ENCODE peak calls at places on chromosomes 13 and 19, in five cellular contexts. T is H1, D is GM12892, O is K562, M is HepG2. I is an unnamed sample.

GRCh38 chr13:44359983-44360375 is 13.6 kb upstream of the SERP2 start:
- DNase-seq in T (no peak), D (no peak), O (no peak), M (no peak), I (no peak)

GRCh38 chr13:54733639-54734038 is 1705.0 kb downstream of the OLFM4 start:
- DNase-seq in T (no peak), D (no peak), O (no peak), M (peak; percentile 3), I (no peak)

GRCh38 chr19:43934055-43934984 is 762 bp downstream of the ZNF45 start:
- DNase-seq in T (no peak), D (no peak), O (peak; percentile 15), M (no peak), I (no peak)

GRCh38 chr13:42116225-42116624 is 67.8 kb downstream of the DGKH start:
- DNase-seq in T (no peak), D (no peak), O (no peak), M (no peak), I (no peak)

GRCh38 chr19:50723069-50723468 is at the start of gene CLEC11A:
- DNase-seq in T (no peak), D (no peak), O (no peak), M (no peak), I (no peak)

GRCh38 chr13:39565036-39565949 is 37.7 kb downstream of the LHFPL6 start:
- DNase-seq in T (no peak), D (no peak), O (no peak), M (peak; percentile 1), I (no peak)

GRCh38 chr13:24921003-24921402 is 157.0 kb downstream of the RNF17 start:
- DNase-seq in T (no peak), D (no peak), O (no peak), M (no peak), I (no peak)

GRCh38 chr13:99977334-99977911 is 4.2 kb upstream of the ZIC2 start:
- DNase-seq in T (peak; percentile 43), D (no peak), O (no peak), M (peak; percentile 30), I (no peak)

GRCh38 chr19:676007-676342 is 217 bp upstream of the FSTL3 start:
- DNase-seq in T (no peak), D (no peak), O (peak; percentile 56), M (no peak), I (no peak)

GRCh38 chr13:42009057-42009456 is 39.4 kb upstream of the DGKH start:
- DNase-seq in T (no peak), D (no peak), O (no peak), M (no peak), I (no peak)

GRCh38 chr19:4722671-4723464 is 774 bp downstream of the DPP9 start:
- DNase-seq in T (no peak), D (no peak), O (no peak), M (no peak), I (peak; percentile 61)

GRCh38 chr13:76975863-76976262 is 16.0 kb upstream of the CLN5 start:
- DNase-seq in T (no peak), D (no peak), O (no peak), M (no peak), I (no peak)

GRCh38 chr13:44243198-44243852 is 130.3 kb upstream of the SERP2 start:
- DNase-seq in T (peak; percentile 64), D (no peak), O (peak; percentile 65), M (peak; percentile 54), I (no peak)

GRCh38 chr13:46983881-46984280 is 87.0 kb upstream of the HTR2A start:
- DNase-seq in T (no peak), D (no peak), O (no peak), M (peak; percentile 32), I (peak; percentile 16)

GRCh38 chr13:46982856-46983582 is 86.2 kb upstream of the HTR2A start:
- DNase-seq in T (no peak), D (no peak), O (no peak), M (no peak), I (peak; percentile 29)
- TF ChIP-seq TAF1 in T (no peak), D (no peak), O (no peak), M (no peak), I (no peak)

GRCh38 chr13:110644892-110645521 is 29.7 kb downstream of the NAXD start:
- DNase-seq in T (peak; percentile 82), D (peak; percentile 53), O (no peak), M (no peak), I (peak; percentile 74)
- TF ChIP-seq POLR2A in T (no peak), D (peak; percentile 24), O (no peak), M (no peak), I (no peak)

DNA sequence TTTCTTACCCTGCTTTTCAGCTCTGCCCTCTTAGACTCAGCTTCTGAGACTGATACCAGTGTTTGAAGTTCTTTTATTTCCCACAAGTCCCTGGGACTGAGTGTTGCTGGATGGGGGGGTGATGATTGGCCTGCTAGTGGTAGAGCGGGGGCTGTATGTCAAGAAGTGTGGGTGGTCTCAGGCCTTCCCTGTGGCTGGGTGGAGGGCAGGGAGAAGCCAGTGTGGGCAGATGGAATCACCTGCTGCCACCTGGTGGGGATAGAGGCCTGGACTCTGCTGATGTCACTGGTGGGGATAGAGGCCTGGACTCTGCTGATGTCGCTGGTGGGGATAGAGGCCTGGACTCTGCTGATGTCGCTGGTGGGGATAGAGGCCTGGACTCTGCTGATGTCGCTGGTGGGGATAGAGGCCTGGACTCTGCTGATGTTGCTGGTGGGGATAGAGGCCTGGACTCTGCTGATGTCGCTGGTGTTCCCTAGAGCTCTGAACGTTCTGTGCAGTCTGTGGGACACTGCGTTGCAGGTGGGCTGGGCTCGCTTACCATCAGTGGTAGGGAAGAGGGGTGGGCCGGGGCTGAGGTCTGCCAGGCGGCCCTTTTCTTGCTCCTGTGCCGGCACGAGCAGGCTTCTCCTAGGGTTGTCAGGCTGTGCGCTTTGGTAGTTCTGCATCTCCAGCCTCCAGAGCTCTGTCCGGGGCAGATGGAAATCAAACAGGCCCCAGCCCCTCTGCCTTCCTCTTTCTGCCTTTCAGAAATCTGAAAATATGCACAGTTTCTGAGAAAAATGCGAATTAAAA is 101.3 kb downstream of the ARHGEF7 start:
- DNase-seq in T (peak; percentile 72), D (peak; percentile 45), O (peak; percentile 13), M (peak; percentile 29), I (peak; percentile 44)
- TF ChIP-seq TAF1 in T (no peak), D (no peak), O (no peak), M (no peak), I (no peak)

GRCh38 chr19:40714519-40715299 is 2.0 kb downstream of the COQ8B start:
- DNase-seq in T (peak; percentile 98), D (peak; percentile 93), O (peak; percentile 95), M (peak; percentile 81), I (peak; percentile 93)

GRCh38 chr19:40717325-40717879 is 490 bp downstream of the ITPKC start:
- DNase-seq in T (no peak), D (no peak), O (no peak), M (no peak), I (no peak)

GRCh38 chr19:40716655-40717324 is at the start of the genes COQ8B and ITPKC:
- DNase-seq in T (peak; percentile 100), D (peak; percentile 94), O (peak; percentile 93), M (peak; percentile 95), I (peak; percentile 97)

GRCh38 chr19:40716031-40716654 is 543 bp downstream of the COQ8B start:
- DNase-seq in T (peak; percentile 49), D (no peak), O (peak; percentile 54), M (no peak), I (no peak)

DNA sequence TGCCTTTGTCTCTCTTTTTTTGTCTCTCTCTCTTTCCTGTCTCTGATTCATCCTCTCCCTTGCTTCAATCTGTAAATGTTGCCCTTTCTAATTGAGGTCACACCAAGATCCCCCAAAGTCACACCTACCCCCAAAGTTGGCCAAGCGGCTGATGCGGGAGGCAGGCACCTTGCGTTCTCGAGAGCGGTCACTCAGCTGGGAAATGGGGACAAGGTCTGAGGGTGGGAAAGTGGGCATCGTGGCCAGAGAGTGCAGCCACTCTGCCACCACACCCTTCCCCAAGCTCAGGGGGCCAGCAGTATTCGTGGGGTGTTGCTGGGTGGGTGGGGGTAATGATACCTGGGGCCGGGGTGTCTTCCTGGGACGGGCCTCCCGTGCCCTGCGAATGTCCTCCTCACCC is 2.7 kb downstream of the COQ8B start:
- DNase-seq in T (no peak), D (no peak), O (no peak), M (no peak), I (no peak)
- TF ChIP-seq POLR2A in T (no peak), D (no peak), O (no peak), M (no peak), I (no peak)

DNA sequence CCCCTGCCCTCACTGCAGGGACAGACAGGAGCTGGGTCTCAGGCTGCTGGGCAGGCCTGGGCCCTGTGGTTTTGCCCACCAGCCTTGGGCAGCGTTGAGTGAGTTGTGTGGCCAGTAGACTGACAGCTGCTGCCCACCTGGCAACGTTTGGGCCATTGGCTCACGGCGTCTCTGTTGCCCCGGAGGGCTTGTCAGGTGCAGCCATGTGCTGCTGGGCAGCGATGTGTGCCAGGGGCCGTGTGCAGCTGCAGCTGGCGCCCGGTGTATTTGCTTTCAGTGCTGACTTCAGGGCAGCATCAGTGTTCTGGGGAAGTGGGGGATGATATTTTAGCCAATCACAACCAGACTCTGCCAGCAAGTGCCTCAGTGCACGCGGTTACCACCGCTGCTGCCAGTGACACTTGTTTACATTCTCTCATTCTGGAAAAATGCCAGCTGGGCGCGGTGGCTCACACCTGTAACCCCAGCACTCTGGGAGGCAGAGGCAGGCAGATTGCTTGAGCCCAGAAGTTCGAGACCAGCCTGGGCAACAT is 10.6 kb downstream of the FZR1 start:
- DNase-seq in T (no peak), D (no peak), O (no peak), M (no peak), I (no peak)
- TF ChIP-seq TAF1 in T (no peak), D (no peak), O (no peak), M (no peak), I (no peak)

DNA sequence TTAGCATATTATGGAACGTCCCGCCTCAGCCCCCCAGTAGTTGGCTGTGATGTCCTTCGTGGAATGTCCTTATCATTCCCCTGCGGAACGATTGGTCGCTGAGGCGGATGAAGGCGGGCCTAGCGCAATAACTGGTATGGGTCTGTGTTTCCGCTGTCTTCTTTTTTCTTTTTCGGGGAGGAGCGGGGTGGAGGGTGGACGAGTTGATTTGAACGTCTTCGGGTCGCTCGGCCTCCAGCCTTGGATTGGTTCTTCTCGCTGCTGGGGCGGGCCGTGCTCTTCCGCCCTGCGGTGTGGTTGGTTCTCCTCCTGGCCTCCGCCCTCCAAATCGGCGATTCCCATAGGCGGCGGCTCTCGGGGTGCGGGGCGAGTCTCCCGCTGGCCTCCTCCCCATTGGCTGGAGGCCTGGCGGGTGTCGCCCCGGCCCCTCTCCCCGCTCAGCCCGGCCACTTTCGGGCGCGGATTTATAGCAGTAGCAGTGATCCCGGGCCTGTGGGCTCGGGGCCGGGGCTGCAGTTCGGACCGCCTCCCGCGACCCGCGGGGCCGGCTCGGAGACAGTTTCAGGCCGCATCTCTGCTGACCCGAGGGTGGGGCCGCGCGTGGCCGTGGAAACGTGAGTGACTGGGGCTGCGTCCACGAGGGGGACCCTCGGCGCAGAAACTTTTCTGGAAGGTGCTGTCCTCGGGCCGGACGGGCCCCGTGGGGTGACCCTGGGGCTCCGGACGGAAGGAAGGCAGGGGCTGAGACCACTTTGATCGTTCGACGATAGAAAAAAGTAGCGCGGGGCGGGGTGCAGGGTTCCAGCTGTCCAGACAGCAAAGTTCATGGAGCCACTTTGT is 2.1 kb downstream of the ING1 start:
- DNase-seq in T (peak; percentile 93), D (peak; percentile 94), O (peak; percentile 88), M (peak; percentile 99), I (peak; percentile 93)
- TF ChIP-seq POLR2A in T (no peak), D (no peak), O (no peak), M (no peak), I (no peak)